ENCODE peak calls at places on chromosomes 16 and 17, in seven cellular contexts. S is endothelial cell, U is esophagus squamous epithelium, O is spleen, Y is lower leg skin, B is fibroblast of mammary gland, J is OCI-M1. G is an unnamed sample.

GRCh38 chr16:27461483-27462171 is 59.7 kb downstream of the IL21R start:
- DNase-seq in O (peak), J (no peak), U (no peak), Y (no peak), B (peak), S (no peak), G (no peak)

GRCh38 chr16:19309178-19309577 is 23.6 kb downstream of the CLEC19A start:
- DNase-seq in U (no peak), S (no peak), J (no peak), Y (peak), B (no peak), O (no peak), G (no peak)

GRCh38 chr17:18224428-18225120 is 861 bp upstream of the LLGL1 start:
- DNase-seq in Y (no peak), J (no peak), S (peak), O (no peak), B (peak), U (no peak), G (peak)

GRCh38 chr17:77068915-77069314 is 71.9 kb upstream of the SEC14L1 start:
- DNase-seq in B (no peak), U (no peak), O (no peak), J (no peak), S (no peak), Y (no peak), G (no peak)

GRCh38 chr16:17590711-17591654 is 120.2 kb upstream of the XYLT1 start:
- DNase-seq in O (no peak), Y (no peak), J (peak), U (no peak), S (no peak), B (peak), G (no peak)

GRCh38 chr17:39212200-39212810 is 12.2 kb downstream of the RPL19 start:
- DNase-seq in S (no peak), J (no peak), B (no peak), Y (no peak), O (no peak), U (no peak), G (no peak)

GRCh38 chr16:50765866-50766265 is 24.0 kb downstream of the CYLD start:
- DNase-seq in S (no peak), O (no peak), J (no peak), U (no peak), Y (no peak), B (no peak), G (no peak)

GRCh38 chr17:20187049-20187448 is 177.9 kb downstream of the SPECC1 start:
- DNase-seq in J (no peak), O (no peak), Y (no peak), U (no peak), B (peak), S (no peak), G (no peak)

GRCh38 chr17:42792545-42792944 is 6.0 kb downstream of the COA3 start:
- DNase-seq in O (no peak), U (no peak), B (no peak), S (no peak), Y (no peak), J (no peak), G (no peak)

GRCh38 chr17:57861000-57861736 is 11.3 kb upstream of the MRPS23 start:
- DNase-seq in J (peak), S (no peak), O (peak), Y (no peak), B (no peak), U (peak), G (peak)

GRCh38 chr17:2710804-2711607 is 558 bp downstream of the CLUH start:
- DNase-seq in S (no peak), B (no peak), U (no peak), O (no peak), Y (peak), J (peak), G (no peak)

GRCh38 chr16:56108724-56109123 is 82.6 kb upstream of the GNAO1 start:
- DNase-seq in J (no peak), S (no peak), U (no peak), Y (no peak), O (no peak), B (no peak), G (no peak)

GRCh38 chr17:38861399-38861843 is 7.9 kb upstream of the RPL23 start:
- DNase-seq in Y (no peak), S (no peak), O (no peak), B (peak), J (peak), U (no peak), G (no peak)

G was measured in uterus.